ENCODE peak calls at places on chromosomes 13 and 19, in nine cellular contexts. K is upper lobe of left lung; Q is HFF-Myc; E is CD4-positive, alpha-beta T cell; W is cardiac fibroblast; F is GM23338; J is choroid plexus epithelial cell; R is brain microvascular endothelial cell; N is astrocyte of the spinal cord. Y is an unnamed sample.

GRCh38 chr13:23617551-23618014 is 47.4 kb downstream of the TNFRSF19 start:
- DNase-seq in E (no peak), F (no peak), N (peak; percentile 95), K (no peak), R (peak; percentile 94), J (peak; percentile 93), Q (no peak), W (peak; percentile 64), Y (no peak)

GRCh38 chr19:55094456-55095259 is 19.0 kb downstream of the EPS8L1 start:
- DNase-seq in J (no peak), W (no peak), E (no peak), F (peak; percentile 88), R (no peak), Q (no peak), K (peak; percentile 71), N (no peak), Y (no peak)

GRCh38 chr13:105462981-105463380 is 1072.5 kb downstream of the EFNB2 start:
- DNase-seq in J (peak; percentile 36), N (peak; percentile 20), Q (no peak), W (no peak), F (no peak), E (no peak), K (no peak), R (no peak), Y (no peak)

GRCh38 chr19:38084196-38084595 is 139.8 kb downstream of the DPF1 start:
- DNase-seq in K (no peak), Q (no peak), R (no peak), E (no peak), N (no peak), W (no peak), J (no peak), F (no peak), Y (no peak)

GRCh38 chr19:1019980-1020867 is 699 bp downstream of the TMEM259 start:
- DNase-seq in Q (no peak), N (no peak), W (no peak), E (no peak), F (peak; percentile 33), R (no peak), K (peak; percentile 91), J (no peak), Y (no peak)

GRCh38 chr13:44347905-44348304 is 25.7 kb upstream of the SERP2 start:
- DNase-seq in E (no peak), R (no peak), W (no peak), N (no peak), K (no peak), F (no peak), J (no peak), Q (no peak), Y (no peak)

GRCh38 chr13:69545500-69546025 is 562.1 kb upstream of the ATXN8OS start:
- DNase-seq in J (no peak), R (no peak), N (no peak), F (no peak), W (no peak), Q (no peak), K (no peak), E (no peak), Y (no peak)

GRCh38 chr19:43651758-43652545 is 12.3 kb upstream of the CADM4 start:
- DNase-seq in F (peak; percentile 88), Q (peak; percentile 38), J (peak; percentile 84), R (peak; percentile 48), N (peak; percentile 62), E (no peak), K (no peak), W (peak; percentile 69), Y (peak; percentile 51)

GRCh38 chr19:44998025-44998424 is 3.2 kb upstream of the RELB start:
- DNase-seq in Q (no peak), K (no peak), F (no peak), R (no peak), J (no peak), E (no peak), N (no peak), W (no peak), Y (no peak)
- TF ChIP-seq CTCF in Q (no peak), K (no peak), F (no peak), R (no peak), J (no peak), E (no peak), N (no peak), W (no peak), Y (no peak)

DNA sequence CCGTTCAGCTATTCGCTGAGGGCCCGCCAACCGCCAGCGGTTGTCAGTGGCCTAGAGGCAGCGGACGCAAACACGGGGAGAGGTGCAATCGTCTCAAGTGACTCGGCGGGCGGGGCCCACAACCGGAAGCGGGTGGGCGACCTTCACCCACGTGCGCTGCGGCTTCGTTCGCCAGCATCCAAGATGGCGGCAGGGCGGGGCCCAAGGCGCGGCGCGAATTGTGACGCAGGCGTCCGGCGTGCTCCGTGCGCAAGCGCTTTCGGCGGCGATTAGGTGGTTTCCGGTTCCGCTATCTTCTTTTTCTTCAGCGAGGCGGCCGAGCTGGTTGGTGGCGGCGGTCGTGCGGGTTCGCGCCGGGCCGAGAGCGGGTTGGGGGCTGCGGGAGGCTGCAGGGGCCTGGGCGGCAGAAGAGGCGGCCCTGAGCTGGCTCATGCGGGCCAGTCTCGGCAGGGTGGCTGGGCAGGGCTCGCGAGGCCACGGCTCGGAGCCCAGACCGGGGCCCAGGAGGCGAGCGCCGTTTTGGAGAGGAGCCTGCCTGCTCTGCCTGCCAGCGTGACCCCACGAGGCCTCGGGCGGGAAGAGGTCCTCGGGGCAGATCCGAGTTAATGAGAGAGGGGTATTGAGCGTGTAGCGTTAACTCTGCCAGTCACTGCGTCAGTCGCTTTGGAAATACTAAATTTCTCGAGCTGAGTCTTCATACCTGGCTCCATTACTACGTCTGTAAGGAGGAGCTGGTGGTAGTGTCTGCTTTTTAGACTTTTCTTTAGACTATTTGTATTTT is at the start of gene UBA52:
- DNase-seq in K (peak; percentile 100), N (peak; percentile 98), R (peak; percentile 96), E (peak; percentile 98), W (peak; percentile 97), J (peak; percentile 98), Q (peak; percentile 84), F (peak; percentile 99), Y (peak; percentile 97)
- TF ChIP-seq CTCF in K (peak; percentile 44), N (no peak), R (peak; percentile 1), E (no peak), W (no peak), J (no peak), Q (no peak), F (no peak), Y (no peak)

GRCh38 chr19:16659464-16659831 is 496 bp downstream of the SMIM7 start:
- DNase-seq in E (no peak), Q (no peak), K (no peak), W (no peak), F (no peak), R (no peak), N (no peak), J (no peak), Y (no peak)

GRCh38 chr19:16657384-16657783 is 2.6 kb downstream of the SMIM7 start:
- DNase-seq in E (no peak), F (no peak), Q (no peak), W (no peak), J (no peak), K (no peak), R (no peak), N (no peak), Y (no peak)

GRCh38 chr19:16660763-16661479 is at the start of gene TMEM38A:
- DNase-seq in F (peak; percentile 54), N (no peak), W (no peak), R (no peak), Q (no peak), K (peak; percentile 91), J (no peak), E (peak; percentile 22), Y (no peak)

GRCh38 chr19:16661480-16662034 is 618 bp downstream of the TMEM38A start:
- DNase-seq in W (peak; percentile 5), J (no peak), R (no peak), E (no peak), N (no peak), F (peak; percentile 72), Q (no peak), K (peak; percentile 80), Y (no peak)

DNA sequence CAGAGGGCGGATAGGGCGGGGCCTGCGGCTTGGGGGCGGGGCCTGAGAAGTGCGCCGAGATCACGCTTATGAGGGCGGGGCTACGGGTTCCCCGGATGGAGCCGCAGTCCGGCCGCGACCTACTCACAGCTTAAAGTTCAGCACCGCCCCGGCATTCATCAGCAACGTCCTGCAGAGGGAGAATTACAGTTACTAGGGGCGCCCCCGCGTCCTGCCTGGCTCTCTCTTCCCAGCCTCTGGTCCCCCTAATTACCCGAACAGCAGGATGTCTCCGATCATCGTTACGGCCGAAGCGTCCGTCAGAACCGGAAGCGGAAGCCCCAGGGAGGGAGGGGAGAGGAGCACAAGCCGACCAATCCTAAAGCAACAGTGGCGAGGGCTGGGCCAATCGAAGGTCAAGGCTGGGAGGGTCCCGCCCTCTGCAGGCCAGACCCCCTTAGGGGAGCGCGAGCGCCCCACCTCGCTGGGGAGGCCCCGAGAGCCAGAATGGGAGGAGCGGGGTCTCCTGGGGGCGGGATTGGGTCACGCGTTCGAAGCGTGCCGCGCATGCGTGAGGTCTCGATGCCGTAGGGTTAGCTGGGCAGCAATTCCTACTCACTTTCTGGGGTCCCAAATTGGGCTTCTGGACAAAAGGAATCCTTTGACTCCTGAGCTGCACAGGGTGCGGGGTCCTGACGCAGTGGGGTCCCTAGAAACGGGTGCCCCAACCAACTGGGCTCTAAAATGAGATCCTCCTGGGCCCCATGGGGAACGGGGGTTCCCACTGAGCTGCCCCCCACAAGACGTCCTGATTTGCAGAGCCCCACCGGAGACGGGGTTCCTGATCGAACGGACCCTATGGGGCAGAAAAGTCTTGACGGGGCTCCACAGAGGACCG is at the start of gene SMIM7:
- DNase-seq in K (peak; percentile 98), W (peak; percentile 99), N (peak; percentile 99), F (peak; percentile 99), Q (peak; percentile 97), E (peak; percentile 98), J (peak; percentile 99), R (peak; percentile 97), Y (peak; percentile 98)
- TF ChIP-seq CTCF in K (no peak), W (no peak), N (peak; percentile 24), F (no peak), Q (no peak), E (no peak), J (peak; percentile 12), R (peak; percentile 20), Y (peak; percentile 64)

GRCh38 chr13:20831254-20831653 is 57.5 kb upstream of the EEF1AKMT1 start:
- DNase-seq in E (no peak), Q (no peak), K (no peak), W (no peak), R (no peak), N (no peak), J (no peak), F (no peak), Y (no peak)

GRCh38 chr13:20826301-20826700 is 52.5 kb upstream of the EEF1AKMT1 start:
- DNase-seq in F (no peak), N (no peak), K (no peak), W (no peak), R (no peak), Q (no peak), J (no peak), E (no peak), Y (no peak)

GRCh38 chr13:20831933-20832332 is 58.2 kb upstream of the EEF1AKMT1 start:
- DNase-seq in R (no peak), E (no peak), Q (no peak), J (no peak), F (no peak), W (no peak), K (no peak), N (no peak), Y (no peak)

GRCh38 chr13:20826810-20827560 is 53.2 kb upstream of the EEF1AKMT1 start:
- DNase-seq in Q (no peak), N (peak; percentile 47), J (peak; percentile 24), W (peak; percentile 53), E (no peak), R (no peak), K (no peak), F (no peak), Y (peak; percentile 23)

DNA sequence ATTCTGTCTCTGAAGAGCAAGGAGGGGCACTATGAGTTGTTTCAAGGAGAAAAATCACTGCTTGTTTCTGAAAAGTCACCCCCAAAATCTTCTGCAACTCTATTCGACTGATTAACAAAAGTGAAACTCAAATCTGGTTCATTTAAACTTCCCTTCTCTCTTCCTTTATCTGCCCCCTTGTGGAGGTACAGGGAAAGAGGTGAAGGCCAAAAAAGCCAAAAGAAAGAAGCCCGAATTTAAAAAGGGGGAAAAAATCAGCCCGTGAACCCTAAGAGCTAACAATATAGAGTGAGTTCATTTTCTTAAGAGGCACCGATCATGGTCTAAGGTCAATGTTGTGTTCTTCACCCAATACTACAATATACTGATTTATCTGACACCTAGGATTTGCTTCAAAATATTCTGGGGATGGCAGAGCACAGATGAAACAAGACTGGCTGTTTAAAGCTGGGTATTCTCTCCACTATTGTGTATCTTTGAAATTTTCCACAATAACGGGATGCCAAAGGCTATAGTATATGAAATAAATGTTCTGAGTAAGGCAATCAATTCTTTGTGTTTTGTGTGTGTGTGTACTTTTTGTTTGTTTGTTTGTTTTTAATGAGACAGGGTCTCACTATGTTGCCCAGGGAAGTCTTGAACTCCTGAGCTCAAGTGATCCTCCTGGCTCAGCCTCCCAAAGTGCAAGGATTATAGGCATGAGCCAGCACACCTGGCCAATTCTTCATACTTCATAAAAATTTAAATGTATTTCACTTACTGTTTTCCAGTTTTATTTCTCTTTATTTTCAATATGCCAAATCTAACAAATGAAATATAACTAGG is 55.0 kb upstream of the EEF1AKMT1 start:
- DNase-seq in R (no peak), W (peak; percentile 78), Q (peak; percentile 16), E (no peak), J (peak; percentile 74), K (no peak), N (peak; percentile 70), F (peak; percentile 87), Y (peak; percentile 63)
- TF ChIP-seq CTCF in R (peak; percentile 81), W (peak; percentile 85), Q (peak; percentile 80), E (peak; percentile 79), J (peak; percentile 83), K (peak; percentile 53), N (peak; percentile 81), F (peak; percentile 82), Y (peak; percentile 90)